ENCODE peak calls at places on chromosomes 16 and 17, in eight cellular contexts. Z is cardiac fibroblast, K is body of pancreas, W is A549, E is hepatocyte, C is mammary epithelial cell, L is AG04450, V is fibroblast of the aortic adventitia. X is an unnamed sample.

GRCh38 chr16:10629592-10629963 is 49.2 kb upstream of the EMP2 start:
- DNase-seq in V (no peak), E (peak), Z (no peak), C (no peak), K (no peak), L (no peak), W (no peak), X (no peak)

GRCh38 chr16:22233050-22233405 is 26.9 kb downstream of the EEF2K start:
- DNase-seq in C (no peak), V (no peak), W (no peak), E (no peak), K (no peak), Z (no peak), L (no peak), X (no peak)

GRCh38 chr16:55539049-55539448 is 27.4 kb upstream of the CAPNS2 start:
- DNase-seq in K (no peak), V (no peak), L (no peak), E (no peak), W (no peak), Z (peak), C (peak), X (peak)

GRCh38 chr16:74868501-74868900 is 93.9 kb upstream of the FA2H start:
- DNase-seq in C (peak), E (no peak), V (peak), K (no peak), Z (peak), W (no peak), L (no peak), X (peak)

GRCh38 chr16:1177053-1177452 is 24.1 kb downstream of the CACNA1H start:
- DNase-seq in C (no peak), V (no peak), Z (no peak), L (no peak), E (no peak), W (no peak), K (no peak), X (no peak)

GRCh38 chr17:77783991-77784820 is 174.3 kb upstream of the TNRC6C start:
- DNase-seq in E (no peak), K (no peak), C (no peak), Z (no peak), W (no peak), V (no peak), L (no peak), X (no peak)

GRCh38 chr16:10232757-10233156 is 50.5 kb upstream of the GRIN2A start:
- DNase-seq in E (no peak), L (no peak), W (no peak), V (no peak), C (no peak), Z (no peak), K (no peak), X (no peak)

GRCh38 chr17:28282596-28282995 is 36.4 kb upstream of the TMEM97 start:
- DNase-seq in K (no peak), Z (peak), V (peak), C (peak), L (peak), E (no peak), W (peak), X (peak)

GRCh38 chr17:82003411-82004381 is 19.0 kb downstream of the CENPX start:
- DNase-seq in V (peak), W (peak), K (no peak), C (peak), Z (peak), L (peak), E (peak), X (peak)

GRCh38 chr16:86768231-86768791 is 190.0 kb downstream of the FOXL1 start:
- DNase-seq in Z (no peak), C (no peak), K (no peak), L (no peak), E (no peak), V (no peak), W (no peak), X (no peak)

GRCh38 chr16:46757339-46758050 is 9.4 kb upstream of the MYLK3 start:
- DNase-seq in V (no peak), W (no peak), C (no peak), L (no peak), Z (no peak), K (no peak), E (peak), X (no peak)

GRCh38 chr17:50689251-50689650 is 18.5 kb downstream of the ANKRD40 start:
- DNase-seq in V (peak), K (peak), W (peak), Z (peak), E (peak), C (peak), L (no peak), X (peak)

GRCh38 chr17:59840329-59840907 is 52.3 kb downstream of the TUBD1 start:
- DNase-seq in C (peak), L (no peak), K (no peak), W (peak), V (peak), Z (peak), E (no peak), X (peak)

GRCh38 chr17:63694974-63695773 is 4.8 kb downstream of the LIMD2 start:
- DNase-seq in Z (no peak), V (no peak), L (no peak), E (no peak), C (no peak), K (no peak), W (no peak), X (no peak)

GRCh38 chr16:77111057-77111456 is 79.9 kb upstream of the MON1B start:
- DNase-seq in V (no peak), Z (no peak), C (no peak), W (no peak), K (no peak), E (no peak), L (no peak), X (no peak)

GRCh38 chr16:46947900-46948547 is 25.4 kb downstream of the DNAJA2 start:
- DNase-seq in C (peak), W (peak), L (no peak), K (no peak), E (peak), V (peak), Z (peak), X (peak)

GRCh38 chr17:35981908-35982330 is 622 bp upstream of the CCL16 start:
- DNase-seq in C (no peak), V (no peak), L (no peak), E (peak), W (no peak), Z (no peak), K (no peak), X (no peak)

GRCh38 chr17:80175411-80175810 is 5.6 kb downstream of the CARD14 start:
- DNase-seq in Z (peak), L (no peak), C (no peak), K (peak), E (peak), W (peak), V (peak), X (peak)

GRCh38 chr16:21590287-21590686 is 9.1 kb upstream of the METTL9 start:
- DNase-seq in L (no peak), E (no peak), W (no peak), V (no peak), C (no peak), K (no peak), Z (peak), X (peak)

DNA sequence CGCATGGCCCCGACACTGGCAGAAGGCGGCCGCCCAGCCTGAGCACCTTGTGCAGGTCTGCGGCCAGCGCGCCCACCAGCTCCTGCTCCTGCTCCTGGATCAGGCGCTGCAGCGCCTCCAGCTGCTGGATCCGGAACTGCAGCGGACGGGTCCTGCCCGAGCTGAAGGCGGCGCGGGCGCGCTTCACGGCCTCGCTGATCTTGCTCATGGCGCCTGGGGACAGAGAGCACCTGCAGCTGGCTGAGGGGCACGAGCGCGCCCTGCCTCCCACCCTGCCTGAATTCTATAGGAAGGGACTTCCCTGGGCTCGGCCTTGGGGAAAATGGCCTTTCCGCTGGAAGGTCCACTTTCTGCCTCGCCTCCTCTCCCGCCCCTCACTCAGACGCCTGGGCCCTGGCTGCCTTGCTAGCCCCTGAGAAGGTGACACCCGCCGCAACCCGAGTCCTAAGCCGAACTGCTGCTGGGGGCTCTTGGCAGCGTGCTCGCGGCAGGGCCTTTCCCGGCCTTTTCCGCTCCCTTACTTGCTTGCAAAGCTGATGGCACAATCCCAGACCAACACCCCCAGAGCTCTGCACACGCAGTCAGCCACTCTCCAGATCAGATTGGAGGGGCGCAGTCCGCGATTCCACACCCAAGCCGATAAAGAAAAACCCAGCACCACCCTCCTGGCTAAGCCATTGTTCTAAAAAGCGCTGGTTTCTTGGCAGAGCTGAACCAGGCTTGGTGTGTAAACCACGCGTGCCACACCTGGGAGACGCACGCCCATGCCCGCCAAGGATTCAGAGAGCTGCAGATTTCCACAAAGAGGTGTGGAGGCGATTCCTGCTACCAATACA is 3.0 kb downstream of the ALDH3A1 start:
- DNase-seq in V (peak), L (no peak), Z (peak), E (peak), K (peak), W (peak), C (peak), X (peak)
- TF ChIP-seq CTCF in V (peak), L (peak), Z (peak), E (peak), K (peak), W (peak), C (peak), X (peak)

GRCh38 chr16:67108931-67109406 is 772 bp upstream of the PHAF1 start:
- DNase-seq in L (no peak), C (no peak), E (no peak), K (no peak), W (no peak), Z (no peak), V (no peak), X (no peak)

GRCh38 chr16:67110136-67110847 is 551 bp downstream of the PHAF1 start:
- DNase-seq in E (peak), K (no peak), W (no peak), Z (no peak), L (no peak), C (no peak), V (no peak), X (no peak)

GRCh38 chr16:67108489-67108888 is 1.3 kb upstream of the PHAF1 start:
- DNase-seq in Z (no peak), V (no peak), K (no peak), C (no peak), E (no peak), W (no peak), L (no peak), X (no peak)

GRCh38 chr16:67111951-67112444 is 2.3 kb downstream of the PHAF1 start:
- DNase-seq in C (no peak), K (no peak), L (no peak), Z (no peak), E (no peak), W (no peak), V (no peak), X (no peak)

DNA sequence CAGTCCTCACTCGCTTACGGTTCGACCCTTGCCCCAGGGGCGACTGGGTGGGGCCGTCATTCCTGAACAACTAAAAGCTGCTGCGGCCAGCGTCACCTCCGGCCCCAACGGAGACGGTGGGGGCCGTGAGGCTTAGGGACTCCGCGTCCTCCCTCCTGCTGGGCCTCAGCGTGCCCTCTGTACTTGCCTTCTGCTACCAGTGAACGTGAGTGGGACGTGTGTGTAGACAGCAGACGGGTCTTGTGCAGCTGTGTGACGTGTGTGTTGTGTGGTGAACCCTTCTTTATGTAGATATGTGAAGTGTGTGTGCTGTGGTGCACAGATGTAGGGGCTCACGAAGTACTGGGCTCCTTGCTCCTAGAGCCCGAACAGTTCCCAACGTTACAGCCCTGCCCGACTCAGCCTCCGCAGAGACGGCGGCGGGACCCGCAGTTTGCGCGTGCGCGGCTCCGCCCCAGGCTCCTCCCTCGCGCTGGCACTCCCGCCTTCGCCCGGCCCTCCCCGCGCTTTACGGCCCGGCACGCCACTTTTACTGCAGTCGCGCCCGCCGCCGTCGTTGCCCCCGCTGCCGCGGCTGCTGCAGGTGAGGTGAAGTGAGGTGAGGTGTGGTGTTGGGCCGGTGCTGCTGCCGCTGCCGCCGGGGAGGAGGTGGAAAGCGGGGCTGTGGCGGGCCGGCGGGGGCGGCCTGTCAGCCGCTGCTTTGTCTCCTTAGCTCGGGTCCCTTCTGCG is at the start of gene PHAF1:
- DNase-seq in L (peak), Z (peak), V (peak), C (peak), K (peak), E (peak), W (peak), X (peak)
- H3K4me3 ChIP-seq in L (peak), Z (peak), V (peak), C (peak), K (peak), E (peak), W (peak), X (peak)

GRCh38 chr17:4533522-4534502 is 21.4 kb downstream of the MYBBP1A start:
- DNase-seq in K (peak), L (no peak), W (peak), C (no peak), Z (no peak), V (no peak), E (no peak), X (no peak)
- TF ChIP-seq CTCF in K (no peak), L (no peak), W (no peak), C (no peak), Z (no peak), V (no peak), E (no peak), X (no peak)

GRCh38 chr16:24846548-24847357 is 990 bp downstream of the SLC5A11 start:
- DNase-seq in Z (no peak), V (no peak), E (peak), C (no peak), L (no peak), W (no peak), K (no peak), X (no peak)

GRCh38 chr16:24848065-24848464 is 2.3 kb downstream of the SLC5A11 start:
- DNase-seq in K (no peak), L (no peak), E (no peak), C (peak), Z (peak), V (peak), W (no peak), X (peak)

GRCh38 chr16:24844101-24845030 is 1.4 kb upstream of the SLC5A11 start:
- DNase-seq in V (peak), K (no peak), W (peak), C (peak), E (peak), Z (no peak), L (no peak), X (no peak)

GRCh38 chr16:24847358-24847664 is 1.5 kb downstream of the SLC5A11 start:
- DNase-seq in E (no peak), K (no peak), Z (no peak), W (no peak), V (no peak), L (no peak), C (no peak), X (no peak)

GRCh38 chr16:24845726-24846547 is at the start of gene SLC5A11:
- DNase-seq in C (no peak), E (no peak), W (no peak), L (no peak), V (no peak), K (no peak), Z (no peak), X (no peak)
- H3K4me3 ChIP-seq in C (no peak), E (no peak), W (no peak), L (no peak), V (no peak), K (no peak), Z (no peak), X (no peak)

GRCh38 chr16:68592466-68593337 is 52.4 kb upstream of the CDH3 start:
- DNase-seq in Z (peak), L (no peak), V (no peak), K (no peak), E (no peak), C (no peak), W (peak), X (peak)

GRCh38 chr16:68596266-68596665 is 48.8 kb upstream of the CDH3 start:
- DNase-seq in V (no peak), Z (no peak), K (no peak), W (no peak), L (no peak), C (no peak), E (no peak), X (no peak)

GRCh38 chr16:68590201-68590994 is 51.3 kb downstream of the ZFP90 start:
- DNase-seq in E (peak), L (no peak), W (peak), V (peak), K (peak), Z (peak), C (peak), X (peak)
- TF ChIP-seq CTCF in E (peak), L (peak), W (peak), V (peak), K (peak), Z (peak), C (peak), X (peak)

DNA sequence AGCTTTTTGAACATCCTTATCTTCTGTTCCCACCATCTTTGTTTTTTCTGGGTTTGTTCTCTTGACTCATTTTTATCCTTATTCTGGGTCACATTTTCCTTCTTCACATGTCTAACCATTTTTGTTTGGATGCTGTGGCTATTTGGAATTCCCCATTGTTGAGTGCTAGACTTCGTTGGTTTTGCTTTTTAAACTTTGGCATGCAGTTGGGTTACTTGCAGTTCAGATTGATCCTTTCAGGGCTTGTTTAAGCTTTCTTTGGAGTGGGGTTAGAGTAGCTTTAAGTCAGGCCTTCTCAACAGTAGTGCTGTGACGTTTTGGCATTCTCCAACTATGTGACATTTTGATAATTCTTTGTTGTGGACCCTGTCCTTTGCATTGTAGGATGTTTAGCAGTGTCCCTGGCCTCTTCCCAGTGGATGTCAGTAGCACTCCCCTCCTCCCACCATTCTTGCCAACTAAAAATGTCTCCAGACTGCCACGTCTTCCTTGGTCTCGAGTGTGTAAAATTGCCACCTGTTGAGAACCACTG is 21.1 kb downstream of the PRMT7 start:
- DNase-seq in C (no peak), K (no peak), Z (peak), E (no peak), W (no peak), V (peak), L (peak), X (no peak)
- H3K4me3 ChIP-seq in C (no peak), K (no peak), Z (no peak), E (no peak), W (no peak), V (no peak), L (no peak), X (no peak)

GRCh38 chr17:19738757-19739156 is 9.3 kb downstream of the ALDH3A1 start:
- DNase-seq in V (no peak), W (no peak), C (no peak), K (no peak), L (no peak), E (no peak), Z (no peak), X (no peak)
- TF ChIP-seq CTCF in V (no peak), W (no peak), C (no peak), K (no peak), L (no peak), E (no peak), Z (no peak), X (no peak)

GRCh38 chr16:85231959-85232358 is 119.7 kb upstream of the CIBAR2 start:
- DNase-seq in E (no peak), W (no peak), K (no peak), Z (peak), C (no peak), L (no peak), V (peak), X (peak)

GRCh38 chr16:85232369-85233142 is 120.3 kb upstream of the CIBAR2 start:
- DNase-seq in K (no peak), E (no peak), C (no peak), Z (peak), V (no peak), L (no peak), W (no peak), X (no peak)

GRCh38 chr16:85233520-85233919 is 121.2 kb upstream of the CIBAR2 start:
- DNase-seq in E (no peak), L (no peak), Z (no peak), V (no peak), W (no peak), K (peak), C (no peak), X (no peak)

GRCh38 chr16:85235988-85236831 is 123.9 kb upstream of the CIBAR2 start:
- DNase-seq in W (no peak), K (no peak), V (peak), C (no peak), E (no peak), Z (peak), L (no peak), X (no peak)

DNA sequence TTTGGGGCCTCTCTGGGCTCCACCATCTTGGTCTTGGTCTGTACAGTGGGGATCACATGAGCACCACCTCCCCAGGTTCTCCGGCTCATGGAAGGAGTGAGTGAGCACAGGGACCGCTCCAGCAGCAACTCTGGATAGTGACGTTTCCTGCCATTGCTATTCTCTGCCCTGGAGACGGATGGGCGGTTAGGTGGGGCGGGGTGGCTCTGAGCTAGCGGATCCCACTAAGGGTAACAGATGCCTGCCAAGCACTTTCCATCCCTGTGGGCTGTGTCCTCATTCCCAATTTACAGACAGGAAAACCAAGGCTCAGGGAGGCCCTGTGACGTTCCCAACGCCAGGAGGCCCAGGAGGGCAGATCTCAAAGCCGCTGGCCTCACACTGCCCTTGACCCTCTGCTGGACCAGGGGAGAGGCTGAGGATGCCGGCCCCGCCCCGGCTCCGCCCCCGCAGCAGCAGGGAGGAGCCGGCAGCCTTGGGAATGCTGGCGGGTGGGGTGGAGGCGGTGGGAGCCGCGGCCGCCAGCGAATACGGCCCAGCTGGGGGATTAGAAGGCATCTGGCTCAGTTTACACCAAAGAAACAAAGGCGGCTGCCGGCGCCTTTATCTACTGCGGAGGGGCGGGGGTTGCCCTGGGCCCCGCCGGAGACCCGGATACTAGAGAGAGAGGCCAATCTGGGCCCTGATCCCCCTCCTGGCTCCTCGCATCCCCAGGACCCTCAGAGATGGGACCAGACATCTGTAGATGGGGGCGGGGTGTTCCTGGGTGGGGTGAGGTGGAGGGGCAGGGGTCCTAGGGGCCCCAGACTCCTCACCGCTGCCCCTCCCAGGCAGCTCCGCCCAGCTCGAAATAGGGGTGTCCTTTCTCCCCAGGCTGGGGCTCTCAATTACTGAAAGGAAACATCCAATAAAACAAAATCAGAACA is 122.3 kb upstream of the CIBAR2 start:
- DNase-seq in C (no peak), W (peak), V (peak), Z (peak), L (peak), K (peak), E (peak), X (peak)
- H3K4me3 ChIP-seq in C (no peak), W (peak), V (peak), Z (peak), L (peak), K (no peak), E (peak), X (peak)